ENCODE peak calls at places on chromosomes 11 and 22, in seven cellular contexts. U is mesenchymal stem cell, H is mesendoderm, Z is H1, C is IMR-90, T is trophoblast cell, X is neuronal stem cell. A is an unnamed sample.

GRCh38 chr11:4697583-4697982 is at the start of gene OR51E2:
- DNase-seq in U (peak), H (peak), Z (peak), C (peak), T (peak), X (no peak), A (no peak)

GRCh38 chr11:15991174-15991655 is 365.1 kb downstream of the SOX6 start:
- DNase-seq in U (no peak), H (no peak), Z (no peak), C (no peak), T (no peak), X (no peak), A (no peak)

GRCh38 chr22:50139843-50140415 is 30.6 kb upstream of the PANX2 start:
- DNase-seq in U (no peak), H (no peak), Z (no peak), C (no peak), T (no peak), X (no peak), A (no peak)

GRCh38 chr22:41021655-41022454 is 70.5 kb upstream of the EP300 start:
- DNase-seq in U (peak), H (peak), Z (no peak), C (peak), T (peak), X (peak), A (peak)

GRCh38 chr11:86774422-86774821 is 25.9 kb upstream of the PRSS23 start:
- DNase-seq in U (no peak), H (no peak), Z (no peak), C (no peak), T (no peak), X (no peak), A (no peak)

GRCh38 chr22:38886333-38886732 is 14.3 kb upstream of the CBX6 start:
- DNase-seq in U (no peak), H (no peak), Z (no peak), C (no peak), T (no peak), X (no peak), A (no peak)

GRCh38 chr11:101860694-101861371 is 54.0 kb upstream of the CEP126 start:
- DNase-seq in U (peak), H (peak), Z (peak), C (peak), T (peak), X (peak), A (peak)

GRCh38 chr11:1168721-1169161 is 11.0 kb downstream of the MUC5AC start:
- DNase-seq in U (no peak), H (peak), Z (no peak), C (no peak), T (no peak), X (no peak), A (no peak)

GRCh38 chr11:57303990-57304579 is 20.7 kb downstream of the TNKS1BP1 start:
- DNase-seq in U (no peak), H (no peak), Z (no peak), C (no peak), T (no peak), X (no peak), A (no peak)

GRCh38 chr11:98674390-98674789 is 346.4 kb upstream of the CNTN5 start:
- DNase-seq in U (no peak), H (no peak), Z (no peak), C (no peak), T (no peak), X (no peak), A (no peak)

GRCh38 chr11:80502511-80502910 is 1061.7 kb upstream of the TENM4 start:
- DNase-seq in U (no peak), H (peak), Z (no peak), C (no peak), T (no peak), X (peak), A (no peak)

GRCh38 chr11:57980201-57980600 is 43.5 kb upstream of the OR9Q1 start:
- DNase-seq in U (no peak), H (no peak), Z (no peak), C (no peak), T (no peak), X (no peak), A (no peak)

GRCh38 chr11:15819679-15820286 is 536.6 kb downstream of the SOX6 start:
- DNase-seq in U (peak), H (peak), Z (peak), C (peak), T (peak), X (no peak), A (peak)

GRCh38 chr22:44685384-44686056 is 16.5 kb upstream of the PRR5 start:
- DNase-seq in U (peak), H (peak), Z (no peak), C (peak), T (peak), X (no peak), A (peak)

GRCh38 chr11:3182462-3182852 is 17.3 kb upstream of the OSBPL5 start:
- DNase-seq in U (no peak), H (no peak), Z (no peak), C (no peak), T (no peak), X (no peak), A (no peak)

GRCh38 chr11:86292912-86293606 is 9.0 kb upstream of the HIKESHI start:
- DNase-seq in U (no peak), H (no peak), Z (no peak), C (no peak), T (no peak), X (no peak), A (no peak)

GRCh38 chr11:68843052-68843561 is 1.4 kb upstream of the CPT1A start:
- DNase-seq in U (peak), H (no peak), Z (no peak), C (peak), T (no peak), X (no peak), A (no peak)

GRCh38 chr22:42353883-42354727 is 78.1 kb downstream of the NFAM1 start:
- DNase-seq in U (no peak), H (peak), Z (no peak), C (peak), T (no peak), X (no peak), A (peak)

GRCh38 chr22:36117053-36117554 is 43.5 kb downstream of the APOL3 start:
- DNase-seq in U (no peak), H (no peak), Z (no peak), C (no peak), T (no peak), X (no peak), A (no peak)

DNA sequence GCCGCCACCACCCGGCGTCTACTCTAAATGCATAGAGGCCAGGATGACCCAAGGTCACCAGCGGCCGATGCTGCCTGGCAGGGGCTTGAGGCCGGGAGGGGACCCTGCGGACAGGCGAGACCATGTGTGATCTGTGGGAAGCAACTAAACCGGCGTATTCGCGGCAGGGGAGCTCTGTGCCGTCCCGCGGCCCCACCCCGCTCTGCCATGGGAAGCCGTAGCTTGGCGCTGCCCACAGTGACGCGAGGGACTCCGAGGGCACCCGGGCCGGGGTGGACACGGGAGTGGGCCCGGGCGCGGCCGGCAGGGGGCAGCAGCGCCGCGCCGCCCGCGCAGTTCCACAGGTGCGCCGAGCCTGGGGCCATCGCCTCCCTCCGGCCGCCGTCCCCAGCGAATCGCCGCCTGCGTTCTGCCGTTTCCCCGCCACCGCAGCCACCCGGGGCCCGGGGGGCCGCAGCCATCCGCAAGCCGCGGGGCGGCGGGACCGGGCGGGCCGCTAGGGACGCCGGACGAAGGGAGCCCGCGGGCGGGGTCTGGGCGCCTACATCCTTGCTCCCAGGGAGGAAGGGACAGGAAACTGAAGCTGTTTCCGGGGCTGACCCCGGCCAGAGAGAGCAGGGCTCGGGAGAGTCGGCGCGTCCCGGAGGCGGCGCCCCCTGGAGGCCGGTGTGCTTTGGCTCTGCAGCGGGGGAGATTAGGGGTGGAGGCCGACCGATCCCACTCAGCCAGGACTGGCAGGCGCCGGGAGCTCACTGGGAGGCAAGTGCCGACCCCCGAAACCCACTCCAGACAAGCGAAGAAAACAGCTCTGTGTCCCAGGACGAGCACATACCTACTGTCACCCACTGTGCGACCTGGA is 12.5 kb upstream of the HDHD5 start:
- DNase-seq in U (peak), H (peak), Z (peak), C (peak), T (peak), X (peak), A (peak)
- H3K18ac ChIP-seq in U (peak), H (peak), Z (peak), C (peak), T (peak), X (peak), A (peak)

DNA sequence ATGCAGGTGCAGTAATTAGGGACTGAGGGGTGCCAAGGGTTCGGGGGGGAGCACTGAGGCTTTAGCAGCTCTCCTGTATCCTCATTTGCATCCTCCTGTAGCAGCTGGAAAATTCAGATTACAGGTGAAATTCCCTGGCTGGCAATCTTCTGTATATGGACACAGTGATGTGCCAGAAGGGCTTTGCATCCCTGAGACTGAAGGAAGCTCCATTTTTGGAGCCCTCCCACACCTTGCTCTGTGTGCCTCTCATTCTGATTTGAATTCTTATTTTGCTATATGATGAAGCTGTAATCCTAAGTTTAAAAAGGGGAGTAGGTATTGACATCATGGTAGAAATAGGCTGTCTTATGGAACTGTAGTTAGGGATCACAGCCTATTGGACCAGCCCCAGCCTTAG is 46.6 kb downstream of the SCN3B start:
- DNase-seq in U (no peak), H (no peak), Z (no peak), C (no peak), T (no peak), X (no peak), A (no peak)
- H3K18ac ChIP-seq in U (no peak), H (no peak), Z (no peak), C (no peak), T (no peak), X (no peak), A (no peak)

DNA sequence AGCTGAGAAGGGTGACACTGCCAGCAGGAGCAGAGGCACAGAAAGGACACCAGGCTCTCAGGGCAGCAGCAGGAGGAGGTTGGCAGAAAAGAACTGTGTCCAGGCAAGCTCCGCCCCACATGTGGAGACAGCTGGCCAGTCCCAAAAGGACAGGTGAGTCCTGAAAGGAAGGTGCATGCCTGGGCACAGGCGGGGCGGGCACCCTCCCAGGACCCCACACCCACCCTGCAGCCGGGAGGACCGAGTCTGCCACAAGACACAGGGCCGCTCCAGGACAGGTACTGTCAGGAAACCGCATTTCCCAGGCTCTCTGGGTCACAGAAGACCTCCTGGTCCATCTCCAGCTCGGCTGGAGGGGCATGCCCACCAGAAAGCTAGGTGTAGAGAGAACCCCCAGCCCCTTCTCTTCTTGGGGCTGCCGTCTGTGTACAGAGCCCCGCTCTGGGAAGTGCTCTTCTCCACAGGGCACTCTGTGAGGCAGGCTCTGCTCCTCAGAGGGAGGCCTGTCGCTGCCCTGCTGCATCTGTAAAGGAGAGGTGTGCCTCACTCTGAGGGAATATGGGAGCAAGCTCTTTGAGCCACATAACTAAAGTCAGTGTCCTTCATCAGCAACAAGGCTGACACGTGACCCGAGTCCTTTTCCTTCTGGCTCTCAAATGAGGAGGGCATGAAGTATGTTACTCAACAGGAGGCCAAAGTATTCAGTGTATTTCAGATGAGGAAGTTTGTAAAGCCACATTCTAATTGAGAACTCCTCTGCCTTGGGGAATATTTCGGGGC is 50.5 kb downstream of the CLTCL1 start:
- DNase-seq in U (no peak), H (no peak), Z (no peak), C (no peak), T (no peak), X (no peak), A (no peak)
- H3K18ac ChIP-seq in U (no peak), H (no peak), Z (no peak), C (no peak), T (no peak), X (no peak), A (no peak)

GRCh38 chr11:116115801-116116200 is 611.6 kb upstream of the CADM1 start:
- DNase-seq in U (no peak), H (no peak), Z (no peak), C (no peak), T (no peak), X (no peak), A (no peak)
- H3K18ac ChIP-seq in U (no peak), H (no peak), Z (no peak), C (no peak), T (no peak), X (no peak), A (no peak)

GRCh38 chr22:47245786-47246185 is 483.3 kb downstream of the TBC1D22A start:
- DNase-seq in U (no peak), H (no peak), Z (no peak), C (no peak), T (no peak), X (no peak), A (no peak)

GRCh38 chr22:47245286-47245685 is 482.8 kb downstream of the TBC1D22A start:
- DNase-seq in U (no peak), H (no peak), Z (no peak), C (no peak), T (no peak), X (no peak), A (no peak)

GRCh38 chr22:47248925-47249324 is 486.5 kb downstream of the TBC1D22A start:
- DNase-seq in U (no peak), H (no peak), Z (no peak), C (no peak), T (no peak), X (no peak), A (no peak)

GRCh38 chr22:47249370-47249928 is 487.0 kb downstream of the TBC1D22A start:
- DNase-seq in U (no peak), H (no peak), Z (no peak), C (no peak), T (no peak), X (no peak), A (no peak)

GRCh38 chr22:47247609-47248240 is 485.3 kb downstream of the TBC1D22A start:
- DNase-seq in U (no peak), H (no peak), Z (no peak), C (no peak), T (no peak), X (no peak), A (no peak)
- H3K18ac ChIP-seq in U (no peak), H (no peak), Z (no peak), C (no peak), T (no peak), X (no peak), A (no peak)

GRCh38 chr11:20457001-20457768 is 69.7 kb downstream of the PRMT3 start:
- DNase-seq in U (no peak), H (no peak), Z (no peak), C (no peak), T (no peak), X (no peak), A (no peak)
- H3K18ac ChIP-seq in U (no peak), H (no peak), Z (no peak), C (no peak), T (no peak), X (no peak), A (no peak)

GRCh38 chr22:48380016-48380665 is 1447.5 kb downstream of the BRD1 start:
- DNase-seq in U (no peak), H (no peak), Z (no peak), C (no peak), T (no peak), X (no peak), A (no peak)
- H3K18ac ChIP-seq in U (no peak), H (no peak), Z (no peak), C (no peak), T (no peak), X (peak), A (no peak)

GRCh38 chr11:71064702-71065515 is 187.5 kb downstream of the SHANK2 start:
- DNase-seq in U (no peak), H (no peak), Z (no peak), C (no peak), T (no peak), X (no peak), A (no peak)

GRCh38 chr11:71066311-71066710 is 186.1 kb downstream of the SHANK2 start:
- DNase-seq in U (peak), H (no peak), Z (no peak), C (no peak), T (no peak), X (no peak), A (no peak)

GRCh38 chr11:71064183-71064582 is 188.2 kb downstream of the SHANK2 start:
- DNase-seq in U (no peak), H (no peak), Z (no peak), C (no peak), T (no peak), X (no peak), A (no peak)

GRCh38 chr11:71067753-71068152 is 184.6 kb downstream of the SHANK2 start:
- DNase-seq in U (no peak), H (no peak), Z (no peak), C (no peak), T (no peak), X (no peak), A (no peak)

DNA sequence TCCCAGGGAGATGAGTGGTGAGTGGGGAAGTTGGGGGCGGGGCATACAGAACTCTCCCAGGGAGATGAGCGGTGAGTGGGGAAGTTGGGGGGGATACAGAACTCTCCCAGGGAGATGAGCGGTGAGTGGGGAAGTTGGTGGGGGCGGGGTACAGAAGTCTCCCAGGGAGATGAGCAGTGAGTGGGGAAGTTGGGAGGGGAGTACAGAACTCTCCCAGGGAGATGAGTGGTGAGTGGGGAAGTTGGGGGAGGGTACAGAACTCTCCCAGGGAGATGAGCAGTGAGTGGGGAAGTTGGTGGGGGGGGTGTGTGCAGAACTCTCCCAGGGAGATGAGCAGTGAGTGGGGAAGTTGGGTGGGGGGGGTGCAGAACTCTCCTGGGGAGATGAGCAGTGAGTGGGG is 186.6 kb downstream of the SHANK2 start:
- DNase-seq in U (no peak), H (no peak), Z (no peak), C (no peak), T (no peak), X (no peak), A (no peak)
- H3K18ac ChIP-seq in U (no peak), H (no peak), Z (no peak), C (no peak), T (no peak), X (no peak), A (no peak)

DNA sequence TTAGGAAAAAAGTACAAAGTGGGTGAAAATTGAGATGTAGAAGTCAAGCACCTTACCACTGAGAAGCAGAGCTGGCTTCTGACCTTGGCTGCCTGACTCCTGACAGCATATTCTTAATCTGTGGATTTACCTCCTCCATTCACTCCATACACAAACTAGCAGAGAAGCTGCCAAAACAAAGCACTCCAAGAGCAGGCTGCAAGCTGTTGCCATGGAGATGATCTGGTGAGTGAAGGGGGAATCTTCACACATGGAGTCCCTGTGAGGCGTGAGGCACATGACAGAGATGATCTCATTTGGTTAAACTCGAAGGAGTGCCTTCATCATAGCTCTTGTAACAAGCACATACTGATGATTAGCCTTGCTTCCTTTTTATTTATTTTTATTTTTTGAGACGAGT is 16.1 kb downstream of the COMMD9 start:
- DNase-seq in U (peak), H (peak), Z (no peak), C (no peak), T (no peak), X (no peak), A (no peak)
- H3K18ac ChIP-seq in U (no peak), H (no peak), Z (no peak), C (no peak), T (no peak), X (no peak), A (no peak)

GRCh38 chr22:45933503-45934167 is 43.3 kb downstream of the WNT7B start:
- DNase-seq in U (no peak), H (no peak), Z (no peak), C (no peak), T (no peak), X (no peak), A (no peak)
- H3K18ac ChIP-seq in U (no peak), H (no peak), Z (no peak), C (no peak), T (no peak), X (peak), A (no peak)